ENCODE peak calls at places on chromosomes 11 and 22, in ten cellular contexts. R, F, H, Z, G, Q, E, S, J and O are unnamed samples.

GRCh38 chr22:28297504-28297903 is 378.4 kb upstream of the PITPNB start:
- DNase-seq in E (no peak), S (no peak), G (no peak), Z (no peak), F (peak), Q (no peak), J (no peak), H (no peak), R (no peak), O (peak)

GRCh38 chr22:18156878-18157713 is 7.1 kb downstream of the USP18 start:
- DNase-seq in G (peak), F (peak), E (peak), Q (peak), Z (peak), S (peak), R (peak), H (peak), J (peak), O (peak)

GRCh38 chr11:13332124-13332523 is 54.5 kb downstream of the BMAL1 start:
- DNase-seq in E (no peak), G (no peak), H (no peak), F (no peak), Z (no peak), S (no peak), Q (no peak), R (no peak), J (no peak), O (no peak)

GRCh38 chr11:22130462-22131053 is 62.3 kb upstream of the ANO5 start:
- DNase-seq in R (no peak), E (no peak), F (peak), Q (no peak), Z (no peak), G (no peak), S (no peak), H (no peak), J (no peak), O (no peak)

GRCh38 chr11:47403571-47403970 is 4.8 kb upstream of the SLC39A13 start:
- DNase-seq in J (no peak), Q (no peak), E (no peak), Z (no peak), G (no peak), F (no peak), R (no peak), H (no peak), S (no peak), O (no peak)

GRCh38 chr11:79430280-79430679 is 10.6 kb downstream of the TENM4 start:
- DNase-seq in Z (no peak), Q (no peak), G (no peak), F (no peak), H (no peak), E (no peak), R (no peak), S (no peak), J (no peak), O (no peak)

GRCh38 chr22:37197451-37198289 is 9.6 kb upstream of the C1QTNF6 start:
- DNase-seq in S (peak), F (peak), G (peak), Q (no peak), E (no peak), Z (no peak), H (peak), J (no peak), R (no peak), O (no peak)

GRCh38 chr11:111811445-111811844 is 45.3 kb upstream of the PPP2R1B start:
- DNase-seq in F (no peak), J (no peak), R (no peak), S (no peak), G (no peak), E (no peak), Z (no peak), Q (no peak), H (no peak), O (no peak)